ENCODE peak calls at places on chromosomes 5 and 9, in five cellular contexts. One of them, this sample, is unnamed.

GRCh38 chr9:2017459-2018161 is 2.5 kb downstream of the SMARCA2 start:
- DNase-seq in breast epithelium: peak
- DNase-seq in H7: peak
- DNase-seq in BJ: no peak
- DNase-seq in tibial artery: peak
- DNase-seq in this sample: peak

GRCh38 chr9:125889524-125890473 is 142.6 kb downstream of the PBX3 start:
- DNase-seq in breast epithelium: no peak
- DNase-seq in BJ: no peak
- DNase-seq in tibial artery: no peak
- DNase-seq in H7: peak
- DNase-seq in this sample: no peak

GRCh38 chr5:68252678-68253520 is 37.3 kb downstream of the PIK3R1 start:
- DNase-seq in breast epithelium: no peak
- DNase-seq in tibial artery: no peak
- DNase-seq in BJ: no peak
- DNase-seq in H7: peak
- DNase-seq in this sample: no peak

GRCh38 chr5:75681125-75681830 is 36.0 kb downstream of the POC5 start:
- DNase-seq in BJ: no peak
- DNase-seq in H7: no peak
- DNase-seq in tibial artery: no peak
- DNase-seq in breast epithelium: no peak
- DNase-seq in this sample: no peak

GRCh38 chr5:73640861-73641320 is 14.9 kb downstream of the ARHGEF28 start:
- DNase-seq in tibial artery: no peak
- DNase-seq in BJ: no peak
- DNase-seq in breast epithelium: no peak
- DNase-seq in H7: no peak
- DNase-seq in this sample: no peak

GRCh38 chr5:141778211-141778610 is 96.2 kb upstream of the ARAP3 start:
- DNase-seq in H7: peak
- DNase-seq in BJ: no peak
- DNase-seq in breast epithelium: no peak
- DNase-seq in tibial artery: no peak
- DNase-seq in this sample: no peak

GRCh38 chr5:36027066-36027465 is 35.9 kb upstream of the UGT3A1 start:
- DNase-seq in tibial artery: no peak
- DNase-seq in BJ: no peak
- DNase-seq in H7: no peak
- DNase-seq in breast epithelium: no peak
- DNase-seq in this sample: no peak

GRCh38 chr5:126376443-126376842 is 46.8 kb upstream of the GRAMD2B start:
- DNase-seq in H7: no peak
- DNase-seq in BJ: no peak
- DNase-seq in breast epithelium: no peak
- DNase-seq in tibial artery: no peak
- DNase-seq in this sample: no peak

GRCh38 chr5:133285583-133286021 is 233.8 kb downstream of the HSPA4 start:
- DNase-seq in tibial artery: no peak
- DNase-seq in BJ: no peak
- DNase-seq in H7: no peak
- DNase-seq in breast epithelium: no peak
- DNase-seq in this sample: no peak

GRCh38 chr5:105924366-105924765 is 1746.4 kb downstream of the EFNA5 start:
- DNase-seq in breast epithelium: no peak
- DNase-seq in tibial artery: no peak
- DNase-seq in H7: no peak
- DNase-seq in BJ: no peak
- DNase-seq in this sample: no peak

GRCh38 chr5:44387391-44387790 is 1.8 kb downstream of the FGF10 start:
- DNase-seq in breast epithelium: no peak
- DNase-seq in tibial artery: no peak
- DNase-seq in H7: no peak
- DNase-seq in BJ: no peak
- DNase-seq in this sample: no peak

GRCh38 chr9:18863821-18864220 is 169.2 kb downstream of the SAXO1 start:
- DNase-seq in breast epithelium: no peak
- DNase-seq in BJ: no peak
- DNase-seq in H7: no peak
- DNase-seq in tibial artery: no peak
- DNase-seq in this sample: no peak

GRCh38 chr9:91071185-91071990 is 269.8 kb downstream of the SYK start:
- DNase-seq in breast epithelium: no peak
- DNase-seq in BJ: peak
- DNase-seq in H7: no peak
- DNase-seq in tibial artery: no peak
- DNase-seq in this sample: no peak

GRCh38 chr5:159410480-159410879 is 80.2 kb upstream of the IL12B start:
- DNase-seq in breast epithelium: no peak
- DNase-seq in BJ: no peak
- DNase-seq in H7: no peak
- DNase-seq in tibial artery: no peak
- DNase-seq in this sample: no peak

GRCh38 chr5:157198277-157199058 is 17.8 kb downstream of the ITK start:
- DNase-seq in BJ: no peak
- DNase-seq in tibial artery: no peak
- DNase-seq in breast epithelium: no peak
- DNase-seq in H7: no peak
- DNase-seq in this sample: no peak

GRCh38 chr9:72005451-72005850 is 55.0 kb downstream of the C9orf57 start:
- DNase-seq in BJ: no peak
- DNase-seq in breast epithelium: no peak
- DNase-seq in H7: no peak
- DNase-seq in tibial artery: no peak
- DNase-seq in this sample: no peak
- H3K4me3 ChIP-seq in BJ: no peak
- H3K4me3 ChIP-seq in breast epithelium: no peak
- H3K4me3 ChIP-seq in H7: no peak
- H3K4me3 ChIP-seq in tibial artery: no peak
- H3K4me3 ChIP-seq in this sample: no peak

GRCh38 chr5:148829248-148829594 is 2.8 kb downstream of the ADRB2 start:
- DNase-seq in H7: no peak
- DNase-seq in BJ: no peak
- DNase-seq in tibial artery: no peak
- DNase-seq in breast epithelium: no peak
- DNase-seq in this sample: no peak
- H3K4me3 ChIP-seq in H7: no peak
- H3K4me3 ChIP-seq in BJ: no peak
- H3K4me3 ChIP-seq in tibial artery: peak
- H3K4me3 ChIP-seq in breast epithelium: peak
- H3K4me3 ChIP-seq in this sample: peak

DNA sequence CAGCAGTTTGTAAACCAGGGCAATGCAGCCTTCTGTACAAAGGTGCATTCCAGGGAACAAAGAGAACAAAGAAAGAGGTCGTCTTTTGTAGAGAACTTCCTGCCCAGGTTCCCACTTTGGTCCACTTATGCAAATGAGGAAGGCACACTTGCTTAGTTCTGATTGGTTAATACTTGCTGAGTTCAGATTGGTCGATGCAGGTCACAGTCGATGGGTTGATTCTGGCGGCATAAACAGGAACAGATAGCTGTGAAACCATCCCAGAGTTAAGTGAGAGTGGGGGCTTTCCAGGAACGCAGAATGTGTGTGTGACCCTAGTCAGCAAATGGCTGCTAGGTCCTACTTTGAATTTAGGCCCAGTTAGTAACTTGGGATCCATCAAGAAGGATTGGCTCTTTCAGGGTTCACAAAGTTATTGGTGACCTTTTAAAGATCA is 1.8 kb upstream of the ADAMTS13 start:
- DNase-seq in breast epithelium: no peak
- DNase-seq in H7: peak
- DNase-seq in BJ: no peak
- DNase-seq in tibial artery: no peak
- DNase-seq in this sample: no peak
- H3K4me3 ChIP-seq in breast epithelium: no peak
- H3K4me3 ChIP-seq in H7: no peak
- H3K4me3 ChIP-seq in BJ: no peak
- H3K4me3 ChIP-seq in tibial artery: no peak
- H3K4me3 ChIP-seq in this sample: no peak

DNA sequence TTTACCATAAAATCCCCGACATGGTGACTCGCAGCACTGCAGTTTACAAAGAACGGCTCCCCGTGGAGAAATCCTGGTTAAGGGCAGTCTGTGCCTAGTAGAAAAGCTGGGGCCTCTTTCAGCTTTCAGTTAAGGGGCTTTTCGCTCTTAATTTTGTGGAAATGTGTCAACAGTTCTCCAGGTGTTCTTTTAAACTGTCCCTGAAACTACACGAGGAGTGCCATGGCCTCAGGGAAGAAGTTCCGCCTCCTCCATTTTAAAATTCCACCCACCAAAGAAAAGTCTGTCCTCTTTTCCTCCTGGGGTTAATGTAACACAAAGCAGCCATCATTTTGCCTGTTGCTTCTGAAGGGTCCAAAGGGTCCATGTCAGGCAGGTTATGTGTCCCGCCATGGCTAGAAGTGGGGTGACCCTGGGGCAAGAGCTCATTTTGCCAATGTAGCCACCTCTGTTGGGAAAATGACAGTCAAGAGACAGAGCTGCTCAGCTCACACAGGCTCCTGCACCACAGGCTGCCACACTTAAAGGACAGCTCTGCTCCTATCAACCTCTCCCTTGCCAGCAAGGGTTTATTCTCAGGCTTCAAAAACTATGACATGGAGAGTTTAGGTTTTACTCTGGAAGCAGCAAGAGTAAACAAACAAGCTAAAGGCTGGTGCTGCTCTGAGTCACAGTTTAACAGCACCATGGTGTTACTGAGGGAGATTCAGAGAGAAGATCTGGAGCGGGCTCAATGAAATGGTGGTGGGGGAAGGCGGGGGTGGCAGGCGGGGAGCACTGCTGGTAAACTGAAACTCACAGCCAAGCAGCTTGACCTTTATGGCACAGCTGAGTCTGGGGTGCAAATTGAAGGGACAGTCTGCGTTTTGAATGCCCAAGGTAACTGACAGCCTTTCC is 3.2 kb downstream of the WHRN start:
- DNase-seq in H7: peak
- DNase-seq in tibial artery: no peak
- DNase-seq in BJ: no peak
- DNase-seq in breast epithelium: no peak
- DNase-seq in this sample: no peak
- H3K4me3 ChIP-seq in H7: no peak
- H3K4me3 ChIP-seq in tibial artery: no peak
- H3K4me3 ChIP-seq in BJ: no peak
- H3K4me3 ChIP-seq in breast epithelium: peak
- H3K4me3 ChIP-seq in this sample: peak